ENCODE peak calls at places on chromosomes 2 and 18, in nine cellular contexts. One of them, this sample, is unnamed.

GRCh38 chr18:57901819-57902600 is 98.9 kb upstream of the ATP8B1 start:
- DNase-seq in lung: no peak
- DNase-seq in fibroblast of pulmonary artery: peak
- DNase-seq in heart left ventricle: no peak
- DNase-seq in mesenchymal stem cell: no peak
- DNase-seq in adipocyte: no peak
- DNase-seq in dorsolateral prefrontal cortex: no peak
- DNase-seq in GM12865: no peak
- DNase-seq in mammary epithelial cell: peak
- DNase-seq in this sample: no peak

GRCh38 chr18:60146220-60146960 is 226.2 kb downstream of the MC4R start:
- DNase-seq in lung: no peak
- DNase-seq in fibroblast of pulmonary artery: peak
- DNase-seq in heart left ventricle: no peak
- DNase-seq in mesenchymal stem cell: peak
- DNase-seq in adipocyte: no peak
- DNase-seq in dorsolateral prefrontal cortex: no peak
- DNase-seq in GM12865: peak
- DNase-seq in mammary epithelial cell: no peak
- DNase-seq in this sample: no peak

GRCh38 chr2:109604597-109604996 is 9.2 kb downstream of the SEPTIN10 start:
- DNase-seq in lung: peak
- DNase-seq in fibroblast of pulmonary artery: peak
- DNase-seq in heart left ventricle: no peak
- DNase-seq in mesenchymal stem cell: peak
- DNase-seq in adipocyte: no peak
- DNase-seq in dorsolateral prefrontal cortex: no peak
- DNase-seq in GM12865: no peak
- DNase-seq in mammary epithelial cell: peak
- DNase-seq in this sample: no peak

GRCh38 chr2:196718796-196719564 is 79.5 kb downstream of the CCDC150 start:
- DNase-seq in lung: no peak
- DNase-seq in fibroblast of pulmonary artery: peak
- DNase-seq in heart left ventricle: no peak
- DNase-seq in mesenchymal stem cell: peak
- DNase-seq in adipocyte: peak
- DNase-seq in dorsolateral prefrontal cortex: no peak
- DNase-seq in GM12865: no peak
- DNase-seq in mammary epithelial cell: no peak
- DNase-seq in this sample: no peak

GRCh38 chr2:24886640-24887324 is 33.3 kb downstream of the ADCY3 start:
- DNase-seq in lung: no peak
- DNase-seq in fibroblast of pulmonary artery: no peak
- DNase-seq in heart left ventricle: no peak
- DNase-seq in mesenchymal stem cell: peak
- DNase-seq in adipocyte: no peak
- DNase-seq in dorsolateral prefrontal cortex: no peak
- DNase-seq in GM12865: no peak
- DNase-seq in mammary epithelial cell: no peak
- DNase-seq in this sample: no peak

GRCh38 chr18:25561923-25562322 is 210.0 kb upstream of the ZNF521 start:
- DNase-seq in lung: no peak
- DNase-seq in fibroblast of pulmonary artery: peak
- DNase-seq in heart left ventricle: no peak
- DNase-seq in mesenchymal stem cell: peak
- DNase-seq in adipocyte: peak
- DNase-seq in dorsolateral prefrontal cortex: no peak
- DNase-seq in GM12865: peak
- DNase-seq in mammary epithelial cell: peak
- DNase-seq in this sample: no peak

GRCh38 chr18:79524181-79525078 is 128.7 kb downstream of the NFATC1 start:
- DNase-seq in lung: no peak
- DNase-seq in fibroblast of pulmonary artery: no peak
- DNase-seq in heart left ventricle: peak
- DNase-seq in mesenchymal stem cell: no peak
- DNase-seq in adipocyte: no peak
- DNase-seq in dorsolateral prefrontal cortex: no peak
- DNase-seq in GM12865: peak
- DNase-seq in mammary epithelial cell: no peak
- DNase-seq in this sample: no peak

GRCh38 chr2:207142461-207142860 is 23.3 kb downstream of the KLF7 start:
- DNase-seq in lung: no peak
- DNase-seq in fibroblast of pulmonary artery: peak
- DNase-seq in heart left ventricle: no peak
- DNase-seq in mesenchymal stem cell: no peak
- DNase-seq in adipocyte: no peak
- DNase-seq in dorsolateral prefrontal cortex: no peak
- DNase-seq in GM12865: peak
- DNase-seq in mammary epithelial cell: no peak
- DNase-seq in this sample: no peak

GRCh38 chr18:3066391-3067079 is 53.6 kb upstream of the LPIN2 start:
- DNase-seq in lung: no peak
- DNase-seq in fibroblast of pulmonary artery: no peak
- DNase-seq in heart left ventricle: no peak
- DNase-seq in mesenchymal stem cell: no peak
- DNase-seq in adipocyte: no peak
- DNase-seq in dorsolateral prefrontal cortex: no peak
- DNase-seq in GM12865: no peak
- DNase-seq in mammary epithelial cell: no peak
- DNase-seq in this sample: no peak

DNA sequence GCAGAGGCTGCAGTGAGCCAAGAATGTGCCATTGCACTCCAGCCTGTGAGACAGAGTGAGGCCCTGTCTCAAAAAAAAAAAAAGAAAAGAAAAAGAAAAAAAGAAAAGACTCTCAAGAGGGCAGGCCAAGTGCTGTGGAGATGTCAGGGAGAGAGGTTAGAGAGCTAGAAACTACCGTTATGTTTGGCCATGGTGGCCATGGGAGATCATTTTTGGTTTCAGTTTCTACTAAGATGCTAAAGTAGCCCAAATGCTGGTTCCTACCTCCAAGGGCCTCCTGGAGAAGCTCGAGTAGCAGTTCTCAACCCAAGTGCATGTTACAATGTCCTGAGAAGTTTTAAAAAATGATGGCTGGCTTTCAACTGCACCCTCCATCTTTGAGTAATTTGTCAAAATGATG is 47.4 kb upstream of the TCF4 start:
- DNase-seq in lung: no peak
- DNase-seq in fibroblast of pulmonary artery: no peak
- DNase-seq in heart left ventricle: no peak
- DNase-seq in mesenchymal stem cell: no peak
- DNase-seq in adipocyte: no peak
- DNase-seq in dorsolateral prefrontal cortex: no peak
- DNase-seq in GM12865: peak
- DNase-seq in mammary epithelial cell: no peak
- DNase-seq in this sample: no peak
- H3K4me3 ChIP-seq in lung: no peak
- H3K4me3 ChIP-seq in fibroblast of pulmonary artery: no peak
- H3K4me3 ChIP-seq in heart left ventricle: no peak
- H3K4me3 ChIP-seq in mesenchymal stem cell: no peak
- H3K4me3 ChIP-seq in adipocyte: no peak
- H3K4me3 ChIP-seq in dorsolateral prefrontal cortex: no peak
- H3K4me3 ChIP-seq in GM12865: no peak
- H3K4me3 ChIP-seq in mammary epithelial cell: no peak
- H3K4me3 ChIP-seq in this sample: no peak

DNA sequence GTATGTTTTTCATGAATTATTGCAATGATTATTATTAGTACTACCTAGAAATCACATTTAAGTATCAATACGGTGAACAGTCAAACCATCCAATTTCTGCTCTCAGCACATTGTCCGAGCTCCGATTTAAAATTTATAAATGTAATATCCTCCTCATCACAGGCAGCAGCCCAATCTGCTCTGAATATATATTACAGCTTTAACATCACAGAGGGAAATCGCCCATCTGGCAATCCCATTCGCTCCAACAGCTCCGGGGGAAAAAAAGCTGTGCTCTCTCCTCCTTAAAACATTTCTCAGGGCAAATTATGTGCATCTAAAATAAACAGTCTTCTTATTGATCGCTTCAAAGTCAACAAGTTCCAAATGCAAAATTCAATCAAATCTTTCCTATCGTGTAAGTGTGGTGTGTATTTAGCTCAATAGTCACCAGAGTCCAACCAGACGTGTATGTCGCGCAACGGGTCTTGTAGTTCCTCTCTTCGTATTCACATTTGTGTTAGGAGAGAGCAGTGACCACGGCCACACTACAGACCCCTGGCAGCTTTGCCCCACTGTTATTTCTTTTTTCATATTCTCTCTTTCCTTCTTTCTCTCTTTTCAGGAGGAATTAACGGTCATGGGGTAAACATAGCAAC is 2.4 kb downstream of the FIGN start:
- DNase-seq in lung: no peak
- DNase-seq in fibroblast of pulmonary artery: peak
- DNase-seq in heart left ventricle: no peak
- DNase-seq in mesenchymal stem cell: peak
- DNase-seq in adipocyte: no peak
- DNase-seq in dorsolateral prefrontal cortex: no peak
- DNase-seq in GM12865: no peak
- DNase-seq in mammary epithelial cell: no peak
- DNase-seq in this sample: no peak
- H3K4me3 ChIP-seq in lung: no peak
- H3K4me3 ChIP-seq in fibroblast of pulmonary artery: peak
- H3K4me3 ChIP-seq in heart left ventricle: peak
- H3K4me3 ChIP-seq in mesenchymal stem cell: peak
- H3K4me3 ChIP-seq in adipocyte: peak
- H3K4me3 ChIP-seq in dorsolateral prefrontal cortex: peak
- H3K4me3 ChIP-seq in GM12865: no peak
- H3K4me3 ChIP-seq in mammary epithelial cell: no peak
- H3K4me3 ChIP-seq in this sample: peak

GRCh38 chr2:161427413-161428239 is 11.5 kb downstream of the TBR1 start:
- DNase-seq in lung: no peak
- DNase-seq in fibroblast of pulmonary artery: no peak
- DNase-seq in heart left ventricle: peak
- DNase-seq in mesenchymal stem cell: no peak
- DNase-seq in adipocyte: no peak
- DNase-seq in dorsolateral prefrontal cortex: peak
- DNase-seq in GM12865: no peak
- DNase-seq in mammary epithelial cell: no peak
- DNase-seq in this sample: no peak
- H3K4me3 ChIP-seq in lung: no peak
- H3K4me3 ChIP-seq in fibroblast of pulmonary artery: no peak
- H3K4me3 ChIP-seq in heart left ventricle: no peak
- H3K4me3 ChIP-seq in mesenchymal stem cell: peak
- H3K4me3 ChIP-seq in adipocyte: peak
- H3K4me3 ChIP-seq in dorsolateral prefrontal cortex: peak
- H3K4me3 ChIP-seq in GM12865: no peak
- H3K4me3 ChIP-seq in mammary epithelial cell: no peak
- H3K4me3 ChIP-seq in this sample: peak

GRCh38 chr2:85135066-85135914 is 2.1 kb downstream of the TCF7L1 start:
- DNase-seq in lung: no peak
- DNase-seq in fibroblast of pulmonary artery: no peak
- DNase-seq in heart left ventricle: no peak
- DNase-seq in mesenchymal stem cell: no peak
- DNase-seq in adipocyte: no peak
- DNase-seq in dorsolateral prefrontal cortex: no peak
- DNase-seq in GM12865: no peak
- DNase-seq in mammary epithelial cell: no peak
- DNase-seq in this sample: no peak

GRCh38 chr2:85132834-85133637 is at the start of gene TCF7L1:
- DNase-seq in lung: peak
- DNase-seq in fibroblast of pulmonary artery: peak
- DNase-seq in heart left ventricle: peak
- DNase-seq in mesenchymal stem cell: peak
- DNase-seq in adipocyte: peak
- DNase-seq in dorsolateral prefrontal cortex: peak
- DNase-seq in GM12865: peak
- DNase-seq in mammary epithelial cell: peak
- DNase-seq in this sample: no peak

GRCh38 chr2:85132392-85132791 is 800 bp upstream of the TCF7L1 start:
- DNase-seq in lung: no peak
- DNase-seq in fibroblast of pulmonary artery: peak
- DNase-seq in heart left ventricle: no peak
- DNase-seq in mesenchymal stem cell: no peak
- DNase-seq in adipocyte: peak
- DNase-seq in dorsolateral prefrontal cortex: no peak
- DNase-seq in GM12865: no peak
- DNase-seq in mammary epithelial cell: no peak
- DNase-seq in this sample: no peak

GRCh38 chr2:85134255-85135065 is 1.3 kb downstream of the TCF7L1 start:
- DNase-seq in lung: peak
- DNase-seq in fibroblast of pulmonary artery: peak
- DNase-seq in heart left ventricle: peak
- DNase-seq in mesenchymal stem cell: peak
- DNase-seq in adipocyte: peak
- DNase-seq in dorsolateral prefrontal cortex: no peak
- DNase-seq in GM12865: no peak
- DNase-seq in mammary epithelial cell: peak
- DNase-seq in this sample: no peak

GRCh38 chr2:85133751-85134254 is 611 bp downstream of the TCF7L1 start:
- DNase-seq in lung: peak
- DNase-seq in fibroblast of pulmonary artery: peak
- DNase-seq in heart left ventricle: peak
- DNase-seq in mesenchymal stem cell: peak
- DNase-seq in adipocyte: peak
- DNase-seq in dorsolateral prefrontal cortex: no peak
- DNase-seq in GM12865: peak
- DNase-seq in mammary epithelial cell: peak
- DNase-seq in this sample: no peak
- H3K4me3 ChIP-seq in lung: peak
- H3K4me3 ChIP-seq in fibroblast of pulmonary artery: peak
- H3K4me3 ChIP-seq in heart left ventricle: peak
- H3K4me3 ChIP-seq in mesenchymal stem cell: peak
- H3K4me3 ChIP-seq in adipocyte: peak
- H3K4me3 ChIP-seq in dorsolateral prefrontal cortex: peak
- H3K4me3 ChIP-seq in GM12865: no peak
- H3K4me3 ChIP-seq in mammary epithelial cell: peak
- H3K4me3 ChIP-seq in this sample: peak

GRCh38 chr2:65417509-65418085 is 14.8 kb downstream of the SPRED2 start:
- DNase-seq in lung: no peak
- DNase-seq in fibroblast of pulmonary artery: no peak
- DNase-seq in heart left ventricle: no peak
- DNase-seq in mesenchymal stem cell: no peak
- DNase-seq in adipocyte: no peak
- DNase-seq in dorsolateral prefrontal cortex: no peak
- DNase-seq in GM12865: no peak
- DNase-seq in mammary epithelial cell: no peak
- DNase-seq in this sample: no peak
- H3K4me3 ChIP-seq in lung: no peak
- H3K4me3 ChIP-seq in fibroblast of pulmonary artery: no peak
- H3K4me3 ChIP-seq in heart left ventricle: no peak
- H3K4me3 ChIP-seq in mesenchymal stem cell: no peak
- H3K4me3 ChIP-seq in adipocyte: no peak
- H3K4me3 ChIP-seq in dorsolateral prefrontal cortex: no peak
- H3K4me3 ChIP-seq in GM12865: no peak
- H3K4me3 ChIP-seq in mammary epithelial cell: no peak
- H3K4me3 ChIP-seq in this sample: no peak

This sample was measured in AG04449.